ENCODE peak calls at places on chromosome 6, in six cellular contexts. I is GM20000, Y is GM13977, K is gastrocnemius medialis, E is ovary, H is brain microvascular endothelial cell. S is an unnamed sample.

GRCh38 chr6:4327841-4328240 is 192.5 kb upstream of the ECI2 start:
- DNase-seq in K (no peak), I (no peak), Y (no peak), H (no peak), E (no peak), S (no peak)

GRCh38 chr6:44254957-44255808 is 2.1 kb downstream of the SLC35B2 start:
- DNase-seq in Y (no peak), H (no peak), E (no peak), I (no peak), K (no peak), S (no peak)

GRCh38 chr6:146543940-146544661 is 468 bp downstream of the RAB32 start:
- DNase-seq in H (peak; percentile 37), K (peak; percentile 3), Y (no peak), E (peak; percentile 39), I (peak; percentile 29), S (peak; percentile 34)

GRCh38 chr6:143427109-143427817 is 23.2 kb downstream of the ADAT2 start:
- DNase-seq in H (peak; percentile 75), E (peak; percentile 56), K (peak; percentile 10), I (peak; percentile 68), Y (peak; percentile 72), S (peak; percentile 79)

GRCh38 chr6:137698636-137699035 is 168.4 kb upstream of the TNFAIP3 start:
- DNase-seq in Y (no peak), I (no peak), H (no peak), E (no peak), K (no peak), S (no peak)

GRCh38 chr6:128516514-128516898 is 3.9 kb downstream of the PTPRK start:
- DNase-seq in H (no peak), E (no peak), K (no peak), Y (no peak), I (no peak), S (no peak)

GRCh38 chr6:38554700-38555413 is 84.9 kb downstream of the BTBD9 start:
- DNase-seq in H (peak; percentile 39), I (no peak), E (no peak), K (no peak), Y (no peak), S (no peak)

GRCh38 chr6:25290306-25291060 is 11.3 kb downstream of the CARMIL1 start:
- DNase-seq in K (no peak), I (no peak), E (no peak), Y (no peak), H (no peak), S (no peak)

GRCh38 chr6:25359891-25360290 is 80.7 kb downstream of the CARMIL1 start:
- DNase-seq in E (no peak), I (no peak), K (no peak), Y (no peak), H (no peak), S (no peak)

GRCh38 chr6:72861935-72862432 is 240.1 kb downstream of the KCNQ5 start:
- DNase-seq in Y (no peak), E (no peak), K (peak; percentile 71), H (peak; percentile 6), I (peak; percentile 5), S (no peak)

GRCh38 chr6:125273251-125273650 is 28.5 kb downstream of the HDDC2 start:
- DNase-seq in E (no peak), H (no peak), Y (no peak), I (no peak), K (no peak), S (no peak)

GRCh38 chr6:32833599-32834155 is 4.9 kb downstream of the TAP2 start:
- DNase-seq in I (no peak), H (no peak), K (no peak), Y (no peak), E (no peak), S (no peak)

GRCh38 chr6:2560903-2561698 is 189.6 kb downstream of the MYLK4 start:
- DNase-seq in Y (no peak), E (no peak), K (no peak), H (no peak), I (no peak), S (no peak)

GRCh38 chr6:32689531-32690505 is 23.4 kb upstream of the HLA-DQB1 start:
- DNase-seq in K (no peak), H (peak; percentile 15), Y (peak; percentile 37), E (no peak), I (peak; percentile 45), S (no peak)

GRCh38 chr6:44161997-44162338 is 3.3 kb downstream of the CAPN11 start:
- DNase-seq in I (no peak), H (peak; percentile 59), K (no peak), Y (no peak), E (no peak), S (no peak)

GRCh38 chr6:105785412-105785811 is 300.7 kb upstream of the PRDM1 start:
- DNase-seq in E (no peak), K (no peak), I (no peak), Y (no peak), H (no peak), S (no peak)

GRCh38 chr6:109690373-109690739 is 646 bp downstream of the AK9 start:
- DNase-seq in H (no peak), I (peak; percentile 59), Y (peak; percentile 55), K (peak; percentile 22), E (peak; percentile 26), S (peak; percentile 69)

GRCh38 chr6:14706378-14706929 is 539.4 kb upstream of the JARID2 start:
- DNase-seq in Y (no peak), E (peak; percentile 63), H (peak; percentile 100), K (peak; percentile 31), I (no peak), S (no peak)

GRCh38 chr6:46400898-46401297 is 90.4 kb downstream of the RCAN2 start:
- DNase-seq in K (no peak), I (no peak), Y (no peak), H (no peak), E (no peak), S (no peak)

GRCh38 chr6:13113376-13113775 is 215.0 kb downstream of the TBC1D7 start:
- DNase-seq in I (no peak), K (no peak), Y (no peak), H (no peak), E (no peak), S (no peak)

GRCh38 chr6:124986146-124986545 is 23.9 kb downstream of the RNF217 start:
- DNase-seq in H (no peak), K (no peak), Y (no peak), I (no peak), E (no peak), S (no peak)

GRCh38 chr6:140897804-140898573 is 1234.7 kb upstream of the GJE1 start:
- DNase-seq in Y (no peak), I (no peak), H (no peak), E (no peak), K (no peak), S (no peak)

GRCh38 chr6:1131285-1132079 is 180.4 kb upstream of the FOXQ1 start:
- DNase-seq in E (no peak), Y (no peak), I (no peak), H (peak; percentile 39), K (no peak), S (no peak)

GRCh38 chr6:44043479-44044153 is 83.6 kb downstream of the MRPL14 start:
- DNase-seq in E (no peak), K (no peak), H (no peak), Y (no peak), I (peak; percentile 59), S (no peak)

GRCh38 chr6:34196833-34197195 is 39.9 kb upstream of the HMGA1 start:
- DNase-seq in Y (no peak), I (no peak), E (no peak), H (no peak), K (no peak), S (no peak)

GRCh38 chr6:105326838-105327745 is 75.8 kb downstream of the PREP start:
- DNase-seq in E (no peak), H (peak; percentile 64), Y (no peak), I (no peak), K (peak; percentile 75), S (no peak)

GRCh38 chr6:99589907-99590493 is 16.6 kb upstream of the PRDM13 start:
- DNase-seq in K (no peak), Y (no peak), I (no peak), H (no peak), E (no peak), S (no peak)

DNA sequence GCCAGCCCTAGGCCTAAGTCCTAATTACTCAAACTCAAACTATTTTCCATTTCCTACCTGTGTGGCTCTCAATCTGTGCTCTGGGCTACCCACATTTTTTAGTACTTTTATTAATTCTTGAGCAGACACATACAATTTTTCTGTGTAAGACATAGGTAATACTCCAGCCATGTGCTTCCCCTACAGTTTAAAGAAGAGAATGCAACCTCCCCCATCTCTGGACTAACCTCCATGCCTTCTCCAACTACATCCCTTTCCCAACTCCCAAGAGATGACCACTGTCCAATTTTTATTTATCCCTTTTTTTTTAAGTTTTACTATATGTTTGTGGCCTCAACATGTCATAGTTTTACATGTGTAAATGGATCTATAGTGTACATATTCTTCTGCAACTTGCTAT is 5.8 kb downstream of the HMGN4 start:
- DNase-seq in Y (no peak), K (no peak), E (no peak), I (no peak), H (peak; percentile 24), S (no peak)
- TF ChIP-seq CTCF in Y (peak; percentile 45), K (no peak), E (no peak), I (peak; percentile 9), H (peak; percentile 57), S (peak; percentile 37)

GRCh38 chr6:160367798-160368547 is 19.8 kb downstream of the SLC22A3 start:
- DNase-seq in H (no peak), Y (no peak), E (no peak), I (no peak), K (no peak), S (no peak)
- TF ChIP-seq CTCF in H (no peak), Y (no peak), E (no peak), I (no peak), K (no peak), S (no peak)

GRCh38 chr6:35419961-35420360 is 32.2 kb upstream of the FANCE start:
- DNase-seq in K (no peak), Y (no peak), I (no peak), E (no peak), H (no peak), S (no peak)

GRCh38 chr6:35417979-35418661 is 34.0 kb upstream of the FANCE start:
- DNase-seq in Y (no peak), E (no peak), H (no peak), I (no peak), K (no peak), S (no peak)

GRCh38 chr6:35415065-35415880 is 36.9 kb upstream of the FANCE start:
- DNase-seq in E (peak; percentile 81), Y (peak; percentile 45), K (peak; percentile 65), H (peak; percentile 89), I (no peak), S (peak; percentile 46)

GRCh38 chr6:35413911-35414310 is 38.2 kb upstream of the FANCE start:
- DNase-seq in H (no peak), K (no peak), Y (no peak), E (no peak), I (no peak), S (no peak)

DNA sequence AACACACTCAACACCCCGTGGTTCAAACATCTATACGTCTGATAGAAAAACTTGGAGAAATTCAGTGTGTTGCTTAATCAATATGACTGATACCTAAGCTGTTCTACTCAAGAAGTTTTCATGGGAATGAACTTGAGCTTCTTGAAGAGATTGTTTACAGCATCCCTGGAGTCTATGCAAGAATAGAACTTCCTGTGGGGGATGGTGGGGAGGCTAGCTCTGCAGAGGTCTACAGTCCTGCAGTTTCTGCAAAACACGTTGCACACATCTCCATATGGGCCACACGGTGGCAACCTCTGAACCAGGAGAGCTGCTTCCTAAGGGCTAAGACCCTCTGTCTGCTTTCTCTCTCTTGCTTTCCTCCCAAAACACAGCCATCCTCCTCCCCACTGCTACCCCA is 32.7 kb upstream of the FANCE start:
- DNase-seq in E (no peak), I (no peak), K (no peak), Y (no peak), H (peak; percentile 52), S (no peak)
- TF ChIP-seq CTCF in E (no peak), I (no peak), K (no peak), Y (no peak), H (peak; percentile 69), S (peak; percentile 21)

GRCh38 chr6:157221049-157221816 is 102.1 kb downstream of the TMEM242 start:
- DNase-seq in I (peak; percentile 88), Y (peak; percentile 87), K (peak; percentile 44), E (peak; percentile 72), H (peak; percentile 71), S (peak; percentile 82)
- TF ChIP-seq CTCF in I (no peak), Y (peak; percentile 18), K (peak; percentile 25), E (no peak), H (peak; percentile 22), S (no peak)

S was measured in nephron progenitor cell.